ENCODE peak calls at places on chromosome 12, in five cellular contexts. Z is HepG2, J is HCT116, R is K562, L is SK-N-SH. U is an unnamed sample. For H3K4me1, the result is how much of the 10 kb centered on the place peaks cover.

GRCh38 chr12:62856454-62856853 is 78.5 kb downstream of the PPM1H start:
- DNase-seq in Z (no peak), J (no peak), R (no peak), L (no peak), U (no peak)

GRCh38 chr12:87813476-87814234 is 215.5 kb downstream of the C12orf50 start:
- DNase-seq in Z (no peak), J (no peak), R (no peak), L (no peak), U (no peak)

GRCh38 chr12:2284857-2285256 is 232.1 kb downstream of the CACNA1C start:
- DNase-seq in Z (peak), J (peak), R (peak), L (peak), U (peak)

GRCh38 chr12:123393747-123394146 is 9.8 kb downstream of the KMT5A start:
- DNase-seq in Z (no peak), J (no peak), R (no peak), L (no peak), U (no peak)

GRCh38 chr12:26496170-26496569 is 300.8 kb downstream of the SSPN start:
- DNase-seq in Z (no peak), J (no peak), R (no peak), L (no peak), U (no peak)

GRCh38 chr12:75856228-75856627 is 175.3 kb downstream of the PHLDA1 start:
- DNase-seq in Z (no peak), J (no peak), R (no peak), L (no peak), U (no peak)

GRCh38 chr12:89708793-89709156 is at the start of gene ATP2B1:
- DNase-seq in Z (peak), J (peak), R (peak), L (peak), U (no peak)

GRCh38 chr12:74890237-74890599 is 319.4 kb downstream of the KCNC2 start:
- DNase-seq in Z (peak), J (peak), R (no peak), L (no peak), U (peak)

GRCh38 chr12:99152337-99152736 is 495.2 kb upstream of the GARIN6 start:
- DNase-seq in Z (no peak), J (no peak), R (no peak), L (no peak), U (no peak)

GRCh38 chr12:99154983-99155336 is 492.6 kb upstream of the GARIN6 start:
- DNase-seq in Z (no peak), J (no peak), R (no peak), L (no peak), U (no peak)

GRCh38 chr12:99153283-99153682 is 494.3 kb upstream of the GARIN6 start:
- DNase-seq in Z (no peak), J (no peak), R (no peak), L (no peak), U (no peak)

GRCh38 chr12:99157946-99158345 is 489.6 kb upstream of the GARIN6 start:
- DNase-seq in Z (no peak), J (no peak), R (no peak), L (no peak), U (no peak)

DNA sequence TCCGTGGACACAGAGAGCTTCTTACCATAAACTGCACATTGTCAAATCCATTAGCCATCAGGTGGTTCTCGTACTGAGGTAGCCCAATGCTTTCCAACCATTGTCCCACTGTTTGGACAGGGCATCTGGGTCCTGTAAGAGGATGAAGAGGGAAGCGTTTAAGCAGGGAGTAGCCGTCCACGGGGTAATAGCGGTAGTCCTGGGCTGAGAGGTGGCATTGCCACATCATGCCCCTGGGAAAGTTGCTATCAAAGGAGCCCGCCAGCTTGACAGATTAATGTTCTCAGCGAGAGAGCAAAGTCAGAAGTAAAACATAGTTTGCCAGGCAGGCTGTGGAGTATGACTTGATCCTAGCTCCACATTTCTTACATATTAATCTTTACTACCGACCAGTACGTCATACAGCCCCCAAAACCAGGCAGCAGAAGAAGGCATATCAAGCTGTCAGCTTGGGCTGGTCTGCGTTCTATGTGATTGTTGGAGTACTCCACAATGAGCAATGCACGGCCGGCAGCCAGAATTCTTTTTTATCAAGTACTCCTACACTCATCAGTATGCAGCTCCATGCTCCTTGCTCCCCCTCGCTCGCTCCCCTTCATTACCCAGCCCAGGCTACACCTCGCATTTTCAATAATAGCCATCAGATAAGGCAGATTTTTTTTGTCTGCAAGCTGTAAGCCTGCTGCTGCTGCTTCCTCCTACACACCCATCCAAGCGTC is 493.1 kb upstream of the GARIN6 start:
- DNase-seq in Z (no peak), J (no peak), R (no peak), L (no peak), U (no peak)
- TF ChIP-seq REST in Z (no peak), J (no peak), R (no peak), L (no peak), U (no peak)

GRCh38 chr12:53230971-53231858 is 794 bp downstream of the RARG start:
- DNase-seq in Z (no peak), J (no peak), R (no peak), L (no peak), U (no peak)
- TF ChIP-seq SIN3A in Z (no peak), J (no peak), R (no peak), L (no peak), U (no peak)

DNA sequence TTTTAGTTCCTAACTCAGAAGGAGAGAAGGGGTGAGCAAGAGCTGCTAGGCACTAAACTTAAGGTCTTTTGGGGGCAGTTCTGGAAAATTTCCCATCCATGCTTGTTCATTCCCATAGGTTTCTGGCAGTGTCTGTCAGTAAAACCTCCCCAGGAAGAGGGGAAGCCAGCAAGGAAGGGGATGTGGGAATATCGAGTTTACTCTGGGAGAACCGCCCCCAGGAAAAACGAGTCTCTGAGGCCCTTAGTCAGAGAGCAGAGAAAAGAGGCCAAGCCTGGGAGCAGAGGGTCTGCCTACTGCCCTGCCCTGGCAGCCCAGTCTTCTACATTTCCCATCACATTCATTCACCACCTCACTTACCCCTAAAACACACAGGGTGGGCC is 55.9 kb downstream of the TMCC3 start:
- DNase-seq in Z (no peak), J (no peak), R (no peak), L (no peak), U (no peak)
- H3K4me1 ChIP-seq in Z (under half), J (under half), R (under half), L (under half), U (under half)

GRCh38 chr12:130796985-130797686 is 41.9 kb downstream of the STX2 start:
- DNase-seq in Z (no peak), J (no peak), R (no peak), L (no peak), U (no peak)
- TF ChIP-seq REST in Z (no peak), J (no peak), R (no peak), L (no peak), U (no peak)

GRCh38 chr12:12191008-12191407 is 75.8 kb downstream of the LRP6 start:
- DNase-seq in Z (no peak), J (no peak), R (no peak), L (no peak), U (no peak)

GRCh38 chr12:12198124-12198523 is 68.7 kb downstream of the LRP6 start:
- DNase-seq in Z (no peak), J (no peak), R (no peak), L (no peak), U (no peak)

GRCh38 chr12:12195516-12195915 is 71.3 kb downstream of the LRP6 start:
- DNase-seq in Z (no peak), J (no peak), R (no peak), L (no peak), U (no peak)

GRCh38 chr12:12197128-12197527 is 69.7 kb downstream of the LRP6 start:
- DNase-seq in Z (no peak), J (no peak), R (no peak), L (no peak), U (no peak)

GRCh38 chr12:12194206-12194605 is 72.6 kb downstream of the LRP6 start:
- DNase-seq in Z (peak), J (peak), R (no peak), L (no peak), U (no peak)
- TF ChIP-seq SIN3A in Z (no peak), J (no peak), R (no peak), L (no peak), U (no peak)

DNA sequence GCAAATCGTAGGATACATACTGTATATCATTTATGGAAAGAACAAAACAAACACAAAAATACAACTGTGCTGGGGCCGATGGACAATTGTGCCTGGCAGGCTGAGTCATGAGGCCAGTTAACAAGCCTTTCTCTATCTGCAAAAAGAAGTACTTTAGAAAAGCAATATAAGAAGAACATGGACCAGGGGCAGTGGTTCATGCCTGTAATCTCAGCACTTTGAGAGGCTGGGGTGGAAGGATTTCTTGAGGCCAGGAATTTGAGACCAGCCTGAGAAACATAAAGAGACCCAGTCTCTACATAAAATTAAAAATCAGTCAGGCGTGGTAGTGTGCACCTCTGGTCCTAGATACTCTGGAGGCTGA is 13.8 kb upstream of the CD27 start:
- DNase-seq in Z (no peak), J (no peak), R (no peak), L (no peak), U (no peak)
- H3K4me1 ChIP-seq in Z (under half), J (under half), R (under half), L (under half), U (under half)

DNA sequence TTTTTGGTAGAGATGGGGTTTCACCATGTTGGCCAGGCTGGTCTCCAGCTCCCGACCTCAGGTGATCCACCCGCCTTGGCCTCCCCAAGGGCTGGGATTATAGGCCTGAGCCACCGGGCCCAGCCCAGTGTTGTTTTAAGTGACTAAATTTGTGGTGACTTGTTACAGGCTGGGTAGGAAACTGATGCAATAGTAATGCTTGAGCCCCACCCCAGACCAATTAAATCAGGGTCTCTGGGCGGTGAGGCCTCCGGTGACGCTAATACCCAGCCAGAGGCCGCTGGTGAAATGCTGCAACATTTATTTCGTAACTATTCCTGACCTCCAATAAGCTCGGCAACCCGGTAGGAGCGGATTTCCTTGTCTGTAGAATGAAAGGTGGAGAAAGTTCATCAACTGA is 42.2 kb downstream of the FZD10 start:
- DNase-seq in Z (no peak), J (no peak), R (no peak), L (no peak), U (no peak)
- TF ChIP-seq REST in Z (no peak), J (no peak), R (no peak), L (no peak), U (no peak)

U was measured in Panc1.